ENCODE peak calls at places on chromosomes 6 and 20, in four cellular contexts. Q, V, A and J are unnamed samples.
A peak's percentile ranks its signal among the peaks of the same experiment; 100 is the strongest.

GRCh38 chr6:149028767-149029405 is 282.1 kb downstream of the UST start:
- DNase-seq in Q (peak; percentile 90), V (peak; percentile 96), A (peak; percentile 96), J (peak; percentile 93)

GRCh38 chr6:13604546-13605416 is 10.4 kb upstream of the NOL7 start:
- DNase-seq in Q (no peak), V (no peak), A (no peak), J (no peak)

GRCh38 chr20:58839474-58839874 is 11.2 kb downstream of the GNAS-AS1 start:
- DNase-seq in Q (no peak), V (no peak), A (peak; percentile 81), J (peak; percentile 44)

GRCh38 chr20:1686151-1686748 is 28.7 kb upstream of the SIRPG start:
- DNase-seq in Q (no peak), V (no peak), A (no peak), J (no peak)

GRCh38 chr20:59095140-59095539 is 52.6 kb upstream of the PRELID3B start:
- DNase-seq in Q (no peak), V (no peak), A (no peak), J (no peak)

GRCh38 chr6:136063095-136063494 is 187.0 kb downstream of the MTFR2 start:
- DNase-seq in Q (no peak), V (no peak), A (no peak), J (no peak)

GRCh38 chr6:4139272-4139671 is 3.9 kb upstream of the ECI2 start:
- DNase-seq in Q (no peak), V (no peak), A (peak; percentile 49), J (no peak)

GRCh38 chr20:52207020-52207810 is 15.6 kb upstream of the ZFP64 start:
- DNase-seq in Q (no peak), V (no peak), A (no peak), J (no peak)

GRCh38 chr6:25419879-25420278 is 140.7 kb downstream of the CARMIL1 start:
- DNase-seq in Q (no peak), V (no peak), A (no peak), J (no peak)

GRCh38 chr20:52105573-52106422 is 85.8 kb downstream of the ZFP64 start:
- DNase-seq in Q (no peak), V (no peak), A (no peak), J (no peak)

GRCh38 chr6:9553002-9553401 is 861.9 kb downstream of the TFAP2A start:
- DNase-seq in Q (no peak), V (no peak), A (no peak), J (no peak)

GRCh38 chr6:33502486-33502885 is 48.1 kb downstream of the ZBTB9 start:
- DNase-seq in Q (no peak), V (no peak), A (no peak), J (no peak)

GRCh38 chr6:30767158-30767943 is 23.0 kb upstream of the IER3 start:
- DNase-seq in Q (no peak), V (no peak), A (no peak), J (no peak)

GRCh38 chr20:43680976-43681375 is 14.1 kb downstream of the MYBL2 start:
- DNase-seq in Q (no peak), V (no peak), A (no peak), J (peak; percentile 63)

GRCh38 chr6:36834576-36835293 is 4.5 kb downstream of the CPNE5 start:
- DNase-seq in Q (no peak), V (no peak), A (peak; percentile 10), J (no peak)

GRCh38 chr6:54194067-54194466 is 82.8 kb downstream of the MLIP start:
- DNase-seq in Q (no peak), V (no peak), A (no peak), J (no peak)

GRCh38 chr6:13299403-13299821 is 28.9 kb downstream of the TBC1D7 start:
- DNase-seq in Q (no peak), V (no peak), A (no peak), J (peak; percentile 96)

GRCh38 chr6:95517004-95517403 is 60.3 kb upstream of the MANEA start:
- DNase-seq in Q (no peak), V (no peak), A (no peak), J (no peak)

GRCh38 chr6:43436577-43437282 is 9.4 kb downstream of the ABCC10 start:
- DNase-seq in Q (peak; percentile 78), V (no peak), A (peak; percentile 6), J (no peak)

GRCh38 chr6:31294056-31294455 is 22.2 kb upstream of the HLA-C start:
- DNase-seq in Q (no peak), V (no peak), A (no peak), J (no peak)

GRCh38 chr20:20492521-20493334 is 124.8 kb downstream of the INSM1 start:
- DNase-seq in Q (no peak), V (peak; percentile 96), A (peak; percentile 98), J (no peak)

GRCh38 chr6:153727910-153728309 is 311.1 kb upstream of the OPRM1 start:
- DNase-seq in Q (no peak), V (no peak), A (peak; percentile 57), J (no peak)

GRCh38 chr6:128118401-128118800 is 217.5 kb upstream of the THEMIS start:
- DNase-seq in Q (peak; percentile 81), V (no peak), A (no peak), J (no peak)

GRCh38 chr6:104325341-104326172 is 534.2 kb downstream of the HACE1 start:
- DNase-seq in Q (peak; percentile 6), V (peak; percentile 23), A (peak; percentile 69), J (peak; percentile 54)

GRCh38 chr6:6125495-6125894 is 118.8 kb upstream of the NRN1 start:
- DNase-seq in Q (no peak), V (no peak), A (peak; percentile 1), J (no peak)

GRCh38 chr20:50054626-50055511 is 58.1 kb downstream of the UBE2V1 start:
- DNase-seq in Q (peak; percentile 44), V (peak; percentile 77), A (no peak), J (no peak)

GRCh38 chr6:100880149-100880900 is 804 bp downstream of the ASCC3 start:
- DNase-seq in Q (no peak), V (peak; percentile 26), A (peak; percentile 75), J (no peak)

GRCh38 chr6:63597142-63598000 is 25.1 kb downstream of the LOC128125822 start:
- DNase-seq in Q (no peak), V (no peak), A (no peak), J (no peak)

GRCh38 chr6:136526196-136526930 is 23.9 kb downstream of the MAP7 start:
- DNase-seq in Q (no peak), V (peak; percentile 92), A (peak; percentile 93), J (peak; percentile 7)

GRCh38 chr6:40885139-40885774 is 153.8 kb downstream of the UNC5CL start:
- DNase-seq in Q (no peak), V (no peak), A (no peak), J (no peak)

GRCh38 chr20:59777814-59778575 is 155.4 kb downstream of the SYCP2 start:
- DNase-seq in Q (no peak), V (no peak), A (no peak), J (no peak)

GRCh38 chr6:52285174-52286068 is 879 bp upstream of the MCM3 start:
- DNase-seq in Q (no peak), V (peak; percentile 78), A (peak; percentile 82), J (peak; percentile 87)

GRCh38 chr6:46217671-46218131 is 46.9 kb upstream of the ENPP5 start:
- DNase-seq in Q (no peak), V (peak; percentile 66), A (no peak), J (peak; percentile 8)

GRCh38 chr6:89952696-89953095 is 58.4 kb downstream of the GJA10 start:
- DNase-seq in Q (peak; percentile 75), V (no peak), A (no peak), J (no peak)

GRCh38 chr20:45951925-45952834 is 17.7 kb downstream of the PCIF1 start:
- DNase-seq in Q (no peak), V (no peak), A (no peak), J (no peak)

GRCh38 chr6:168107191-168107940 is 28.4 kb upstream of the FRMD1 start:
- DNase-seq in Q (no peak), V (peak; percentile 7), A (peak; percentile 32), J (no peak)

GRCh38 chr6:109944448-109944847 is 33.7 kb upstream of the GPR6 start:
- DNase-seq in Q (no peak), V (no peak), A (peak; percentile 57), J (no peak)

GRCh38 chr6:100592929-100593328 is 128.2 kb upstream of the SIM1 start:
- DNase-seq in Q (no peak), V (no peak), A (peak; percentile 100), J (no peak)

GRCh38 chr20:41138217-41138526 is 829 bp downstream of the PLCG1 start:
- DNase-seq in Q (no peak), V (no peak), A (no peak), J (no peak)

GRCh38 chr20:10371467-10371866 is 62.6 kb downstream of the MKKS start:
- DNase-seq in Q (no peak), V (no peak), A (no peak), J (no peak)